ENCODE peak calls at places on chromosomes 12 and 14, in five cellular contexts. One of them, this sample, is unnamed.

GRCh38 chr14:67577909-67578749 is 21.9 kb downstream of the PIGH start:
- DNase-seq in mesothelial cell of epicardium: no peak
- DNase-seq in cardiac fibroblast: no peak
- DNase-seq in endothelial cell of umbilical vein: no peak
- DNase-seq in left lung: no peak
- DNase-seq in this sample: no peak

GRCh38 chr12:54349031-54349430 is 15.3 kb downstream of the GPR84 start:
- DNase-seq in mesothelial cell of epicardium: no peak
- DNase-seq in cardiac fibroblast: no peak
- DNase-seq in endothelial cell of umbilical vein: no peak
- DNase-seq in left lung: no peak
- DNase-seq in this sample: no peak

GRCh38 chr12:49322708-49323523 is at the start of gene TROAP:
- DNase-seq in mesothelial cell of epicardium: peak
- DNase-seq in cardiac fibroblast: peak
- DNase-seq in endothelial cell of umbilical vein: peak
- DNase-seq in left lung: peak
- DNase-seq in this sample: peak

GRCh38 chr12:88946377-88946997 is 366.2 kb upstream of the KITLG start:
- DNase-seq in mesothelial cell of epicardium: no peak
- DNase-seq in cardiac fibroblast: peak
- DNase-seq in endothelial cell of umbilical vein: peak
- DNase-seq in left lung: peak
- DNase-seq in this sample: no peak

GRCh38 chr14:71181215-71182003 is 274.1 kb downstream of the PCNX1 start:
- DNase-seq in mesothelial cell of epicardium: no peak
- DNase-seq in cardiac fibroblast: peak
- DNase-seq in endothelial cell of umbilical vein: no peak
- DNase-seq in left lung: no peak
- DNase-seq in this sample: no peak

GRCh38 chr12:62785941-62786559 is 148.9 kb downstream of the PPM1H start:
- DNase-seq in mesothelial cell of epicardium: no peak
- DNase-seq in cardiac fibroblast: peak
- DNase-seq in endothelial cell of umbilical vein: peak
- DNase-seq in left lung: peak
- DNase-seq in this sample: no peak

GRCh38 chr12:97308576-97309198 is 153.9 kb upstream of the RMST start:
- DNase-seq in mesothelial cell of epicardium: no peak
- DNase-seq in cardiac fibroblast: peak
- DNase-seq in endothelial cell of umbilical vein: peak
- DNase-seq in left lung: no peak
- DNase-seq in this sample: no peak

GRCh38 chr12:6178981-6179761 is 21.0 kb upstream of the CD9 start:
- DNase-seq in mesothelial cell of epicardium: no peak
- DNase-seq in cardiac fibroblast: peak
- DNase-seq in endothelial cell of umbilical vein: peak
- DNase-seq in left lung: no peak
- DNase-seq in this sample: no peak

GRCh38 chr12:130163461-130164215 is 1.4 kb downstream of the FZD10 start:
- DNase-seq in mesothelial cell of epicardium: no peak
- DNase-seq in cardiac fibroblast: no peak
- DNase-seq in endothelial cell of umbilical vein: no peak
- DNase-seq in left lung: no peak
- DNase-seq in this sample: no peak

GRCh38 chr14:36105401-36105800 is 71.1 kb downstream of the PTCSC3 start:
- DNase-seq in mesothelial cell of epicardium: no peak
- DNase-seq in cardiac fibroblast: no peak
- DNase-seq in endothelial cell of umbilical vein: no peak
- DNase-seq in left lung: no peak
- DNase-seq in this sample: no peak

GRCh38 chr14:79057333-79057732 is 887.2 kb downstream of the NRXN3 start:
- DNase-seq in mesothelial cell of epicardium: no peak
- DNase-seq in cardiac fibroblast: peak
- DNase-seq in endothelial cell of umbilical vein: no peak
- DNase-seq in left lung: no peak
- DNase-seq in this sample: no peak

GRCh38 chr12:71780207-71780822 is 25.7 kb downstream of the RAB21 start:
- DNase-seq in mesothelial cell of epicardium: no peak
- DNase-seq in cardiac fibroblast: peak
- DNase-seq in endothelial cell of umbilical vein: peak
- DNase-seq in left lung: no peak
- DNase-seq in this sample: no peak

GRCh38 chr12:18135509-18135908 is 45.5 kb upstream of the RERGL start:
- DNase-seq in mesothelial cell of epicardium: no peak
- DNase-seq in cardiac fibroblast: peak
- DNase-seq in endothelial cell of umbilical vein: no peak
- DNase-seq in left lung: no peak
- DNase-seq in this sample: no peak

GRCh38 chr12:65566776-65567175 is 257.5 kb upstream of the HMGA2 start:
- DNase-seq in mesothelial cell of epicardium: no peak
- DNase-seq in cardiac fibroblast: peak
- DNase-seq in endothelial cell of umbilical vein: no peak
- DNase-seq in left lung: no peak
- DNase-seq in this sample: no peak

GRCh38 chr12:99278899-99279298 is 368.7 kb upstream of the GARIN6 start:
- DNase-seq in mesothelial cell of epicardium: no peak
- DNase-seq in cardiac fibroblast: no peak
- DNase-seq in endothelial cell of umbilical vein: no peak
- DNase-seq in left lung: no peak
- DNase-seq in this sample: no peak

GRCh38 chr12:14239350-14239934 is 126.0 kb upstream of the ATF7IP start:
- DNase-seq in mesothelial cell of epicardium: no peak
- DNase-seq in cardiac fibroblast: peak
- DNase-seq in endothelial cell of umbilical vein: no peak
- DNase-seq in left lung: peak
- DNase-seq in this sample: peak

GRCh38 chr12:46101121-46101869 is 110.9 kb upstream of the SCAF11 start:
- DNase-seq in mesothelial cell of epicardium: no peak
- DNase-seq in cardiac fibroblast: no peak
- DNase-seq in endothelial cell of umbilical vein: no peak
- DNase-seq in left lung: no peak
- DNase-seq in this sample: no peak

GRCh38 chr14:90903101-90903500 is 86.9 kb upstream of the TTC7B start:
- DNase-seq in mesothelial cell of epicardium: no peak
- DNase-seq in cardiac fibroblast: peak
- DNase-seq in endothelial cell of umbilical vein: peak
- DNase-seq in left lung: no peak
- DNase-seq in this sample: no peak

GRCh38 chr12:124392271-124392990 is 97.5 kb downstream of the RFLNA start:
- DNase-seq in mesothelial cell of epicardium: no peak
- DNase-seq in cardiac fibroblast: peak
- DNase-seq in endothelial cell of umbilical vein: peak
- DNase-seq in left lung: peak
- DNase-seq in this sample: no peak

GRCh38 chr12:5557906-5558305 is 126.0 kb downstream of the NTF3 start:
- DNase-seq in mesothelial cell of epicardium: no peak
- DNase-seq in cardiac fibroblast: no peak
- DNase-seq in endothelial cell of umbilical vein: no peak
- DNase-seq in left lung: no peak
- DNase-seq in this sample: no peak

GRCh38 chr12:77642246-77642645 is 188.4 kb upstream of the NAV3 start:
- DNase-seq in mesothelial cell of epicardium: no peak
- DNase-seq in cardiac fibroblast: no peak
- DNase-seq in endothelial cell of umbilical vein: no peak
- DNase-seq in left lung: no peak
- DNase-seq in this sample: no peak

GRCh38 chr12:84397279-84397678 is 515.3 kb downstream of the SLC6A15 start:
- DNase-seq in mesothelial cell of epicardium: no peak
- DNase-seq in cardiac fibroblast: peak
- DNase-seq in endothelial cell of umbilical vein: peak
- DNase-seq in left lung: no peak
- DNase-seq in this sample: no peak

GRCh38 chr14:102207831-102208365 is 68.2 kb downstream of the WDR20 start:
- DNase-seq in mesothelial cell of epicardium: no peak
- DNase-seq in cardiac fibroblast: no peak
- DNase-seq in endothelial cell of umbilical vein: no peak
- DNase-seq in left lung: no peak
- DNase-seq in this sample: no peak

GRCh38 chr12:123478762-123479161 is 20.8 kb downstream of the SNRNP35 start:
- DNase-seq in mesothelial cell of epicardium: no peak
- DNase-seq in cardiac fibroblast: peak
- DNase-seq in endothelial cell of umbilical vein: peak
- DNase-seq in left lung: no peak
- DNase-seq in this sample: no peak

DNA sequence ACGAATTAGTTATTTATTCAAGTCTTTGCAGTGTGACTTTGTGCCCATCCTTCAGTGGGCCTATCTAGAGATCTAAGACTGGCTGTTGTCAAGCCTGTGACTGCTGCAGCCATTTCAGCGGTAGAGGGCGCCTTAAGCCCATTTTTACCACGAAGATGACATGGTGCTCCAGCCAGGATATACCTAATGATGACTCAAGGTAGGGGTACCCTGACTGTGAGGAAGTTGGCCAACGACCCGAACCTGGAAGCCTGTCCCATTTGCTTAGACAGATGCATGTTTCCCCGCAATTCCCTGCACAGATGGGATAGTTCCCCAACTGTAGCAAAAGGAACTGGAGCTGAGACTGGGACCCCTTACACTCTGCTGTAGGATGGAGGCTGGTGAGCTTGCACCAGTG is 41.3 kb downstream of the RAB3IP start:
- DNase-seq in mesothelial cell of epicardium: no peak
- DNase-seq in cardiac fibroblast: peak
- DNase-seq in endothelial cell of umbilical vein: peak
- DNase-seq in left lung: no peak
- DNase-seq in this sample: no peak
- TF ChIP-seq CTCF in mesothelial cell of epicardium: no peak
- TF ChIP-seq CTCF in cardiac fibroblast: peak
- TF ChIP-seq CTCF in endothelial cell of umbilical vein: peak
- TF ChIP-seq CTCF in left lung: no peak
- TF ChIP-seq CTCF in this sample: peak

GRCh38 chr14:100450736-100451135 is 127.6 kb downstream of the SLC25A47 start:
- DNase-seq in mesothelial cell of epicardium: no peak
- DNase-seq in cardiac fibroblast: no peak
- DNase-seq in endothelial cell of umbilical vein: no peak
- DNase-seq in left lung: no peak
- DNase-seq in this sample: no peak
- TF ChIP-seq CTCF in mesothelial cell of epicardium: no peak
- TF ChIP-seq CTCF in cardiac fibroblast: no peak
- TF ChIP-seq CTCF in endothelial cell of umbilical vein: no peak
- TF ChIP-seq CTCF in left lung: no peak
- TF ChIP-seq CTCF in this sample: no peak

GRCh38 chr12:179131-179884 is 34.6 kb downstream of the SLC6A12 start:
- DNase-seq in mesothelial cell of epicardium: no peak
- DNase-seq in cardiac fibroblast: no peak
- DNase-seq in endothelial cell of umbilical vein: peak
- DNase-seq in left lung: no peak
- DNase-seq in this sample: no peak

GRCh38 chr12:177980-178714 is 35.8 kb downstream of the SLC6A12 start:
- DNase-seq in mesothelial cell of epicardium: no peak
- DNase-seq in cardiac fibroblast: no peak
- DNase-seq in endothelial cell of umbilical vein: no peak
- DNase-seq in left lung: no peak
- DNase-seq in this sample: no peak

GRCh38 chr12:179885-180284 is 34.1 kb downstream of the SLC6A12 start:
- DNase-seq in mesothelial cell of epicardium: no peak
- DNase-seq in cardiac fibroblast: no peak
- DNase-seq in endothelial cell of umbilical vein: no peak
- DNase-seq in left lung: no peak
- DNase-seq in this sample: no peak

GRCh38 chr12:177336-177979 is 36.5 kb downstream of the SLC6A12 start:
- DNase-seq in mesothelial cell of epicardium: no peak
- DNase-seq in cardiac fibroblast: no peak
- DNase-seq in endothelial cell of umbilical vein: no peak
- DNase-seq in left lung: no peak
- DNase-seq in this sample: no peak

GRCh38 chr12:178715-179109 is 35.2 kb downstream of the SLC6A12 start:
- DNase-seq in mesothelial cell of epicardium: no peak
- DNase-seq in cardiac fibroblast: no peak
- DNase-seq in endothelial cell of umbilical vein: no peak
- DNase-seq in left lung: no peak
- DNase-seq in this sample: no peak
- TF ChIP-seq CTCF in mesothelial cell of epicardium: no peak
- TF ChIP-seq CTCF in cardiac fibroblast: no peak
- TF ChIP-seq CTCF in endothelial cell of umbilical vein: no peak
- TF ChIP-seq CTCF in left lung: no peak
- TF ChIP-seq CTCF in this sample: no peak

GRCh38 chr14:66381765-66382164 is 104.4 kb upstream of the CCDC196 start:
- DNase-seq in mesothelial cell of epicardium: no peak
- DNase-seq in cardiac fibroblast: no peak
- DNase-seq in endothelial cell of umbilical vein: no peak
- DNase-seq in left lung: no peak
- DNase-seq in this sample: no peak

GRCh38 chr14:66379116-66379515 is 107.1 kb upstream of the CCDC196 start:
- DNase-seq in mesothelial cell of epicardium: no peak
- DNase-seq in cardiac fibroblast: no peak
- DNase-seq in endothelial cell of umbilical vein: no peak
- DNase-seq in left lung: no peak
- DNase-seq in this sample: no peak

GRCh38 chr14:66380143-66380542 is 106.0 kb upstream of the CCDC196 start:
- DNase-seq in mesothelial cell of epicardium: no peak
- DNase-seq in cardiac fibroblast: no peak
- DNase-seq in endothelial cell of umbilical vein: peak
- DNase-seq in left lung: no peak
- DNase-seq in this sample: no peak

GRCh38 chr14:66383271-66383670 is 102.9 kb upstream of the CCDC196 start:
- DNase-seq in mesothelial cell of epicardium: no peak
- DNase-seq in cardiac fibroblast: no peak
- DNase-seq in endothelial cell of umbilical vein: no peak
- DNase-seq in left lung: no peak
- DNase-seq in this sample: no peak

GRCh38 chr14:66383771-66384170 is 102.4 kb upstream of the CCDC196 start:
- DNase-seq in mesothelial cell of epicardium: no peak
- DNase-seq in cardiac fibroblast: no peak
- DNase-seq in endothelial cell of umbilical vein: no peak
- DNase-seq in left lung: no peak
- DNase-seq in this sample: no peak
- TF ChIP-seq CTCF in mesothelial cell of epicardium: no peak
- TF ChIP-seq CTCF in cardiac fibroblast: no peak
- TF ChIP-seq CTCF in endothelial cell of umbilical vein: no peak
- TF ChIP-seq CTCF in left lung: no peak
- TF ChIP-seq CTCF in this sample: no peak